ENCODE peak calls at places on chromosomes 6 and 20, in nine cellular contexts. J is stomach; E is A549; I is esophagus muscularis mucosa; W is left ventricle myocardium inferior; O is K562; S is CD8-positive, alpha-beta T cell; R is cardiac muscle cell; U is gastrocnemius medialis. Q is an unnamed sample.

GRCh38 chr6:157600807-157601206 is 219.8 kb downstream of the ZDHHC14 start:
- DNase-seq in J (no peak), E (no peak), I (no peak), W (no peak), O (no peak), S (no peak), R (no peak), U (no peak), Q (no peak)

GRCh38 chr20:8527998-8528397 is 395.9 kb downstream of the PLCB1 start:
- DNase-seq in J (no peak), E (no peak), I (no peak), W (no peak), O (no peak), S (no peak), R (peak), U (no peak), Q (no peak)

GRCh38 chr6:148593130-148593812 is 153.6 kb upstream of the UST start:
- DNase-seq in J (no peak), E (no peak), I (no peak), W (no peak), O (no peak), S (no peak), R (peak), U (no peak), Q (no peak)

GRCh38 chr20:8291873-8292272 is 159.8 kb downstream of the PLCB1 start:
- DNase-seq in J (no peak), E (no peak), I (no peak), W (no peak), O (no peak), S (no peak), R (peak), U (no peak), Q (no peak)

GRCh38 chr20:54267510-54268003 is 59.7 kb downstream of the PFDN4 start:
- DNase-seq in J (peak), E (no peak), I (no peak), W (no peak), O (no peak), S (no peak), R (peak), U (no peak), Q (no peak)

GRCh38 chr20:53176133-53176532 is 204.0 kb downstream of the TSHZ2 start:
- DNase-seq in J (no peak), E (no peak), I (peak), W (no peak), O (no peak), S (no peak), R (no peak), U (no peak), Q (no peak)

GRCh38 chr20:58930496-58930895 is 50.6 kb upstream of the NELFCD start:
- DNase-seq in J (no peak), E (no peak), I (peak), W (no peak), O (no peak), S (no peak), R (no peak), U (no peak), Q (no peak)

GRCh38 chr6:134821914-134822862 is 127.7 kb downstream of the ALDH8A1 start:
- DNase-seq in J (no peak), E (no peak), I (no peak), W (no peak), O (no peak), S (no peak), R (no peak), U (no peak), Q (no peak)

GRCh38 chr6:29763491-29764289 is 40.5 kb downstream of the HLA-F start:
- DNase-seq in J (no peak), E (no peak), I (no peak), W (no peak), O (no peak), S (no peak), R (peak), U (no peak), Q (no peak)

GRCh38 chr6:85372188-85372914 is 77.5 kb upstream of the NT5E start:
- DNase-seq in J (no peak), E (no peak), I (no peak), W (no peak), O (no peak), S (no peak), R (peak), U (no peak), Q (no peak)

GRCh38 chr6:57324538-57324937 is 7.1 kb downstream of the PRIM2 start:
- DNase-seq in J (no peak), E (no peak), I (no peak), W (no peak), O (no peak), S (no peak), R (no peak), U (no peak), Q (no peak)

GRCh38 chr20:36872857-36873256 is 3.1 kb upstream of the TLDC2 start:
- DNase-seq in J (peak), E (no peak), I (no peak), W (no peak), O (no peak), S (no peak), R (no peak), U (no peak), Q (no peak)

GRCh38 chr6:55108469-55109130 is 65.7 kb upstream of the HCRTR2 start:
- DNase-seq in J (no peak), E (no peak), I (no peak), W (no peak), O (no peak), S (no peak), R (no peak), U (no peak), Q (no peak)

GRCh38 chr6:137832110-137832509 is 34.9 kb upstream of the TNFAIP3 start:
- DNase-seq in J (no peak), E (peak), I (no peak), W (no peak), O (no peak), S (no peak), R (peak), U (no peak), Q (no peak)

GRCh38 chr6:37236921-37237320 is 20.7 kb upstream of the TBC1D22B start:
- DNase-seq in J (no peak), E (no peak), I (no peak), W (no peak), O (no peak), S (no peak), R (no peak), U (no peak), Q (no peak)

GRCh38 chr6:163086563-163086895 is 328.0 kb upstream of the QKI start:
- DNase-seq in J (no peak), E (no peak), I (no peak), W (no peak), O (no peak), S (no peak), R (peak), U (no peak), Q (no peak)

GRCh38 chr6:80457044-80457933 is 350.8 kb downstream of the BCKDHB start:
- DNase-seq in J (peak), E (no peak), I (no peak), W (peak), O (no peak), S (no peak), R (peak), U (peak), Q (peak)

GRCh38 chr20:23152308-23152892 is 66.3 kb upstream of the CD93 start:
- DNase-seq in J (peak), E (no peak), I (peak), W (peak), O (peak), S (no peak), R (peak), U (peak), Q (peak)

GRCh38 chr6:136344420-136344819 is 54.8 kb upstream of the BCLAF1 start:
- DNase-seq in J (no peak), E (no peak), I (no peak), W (no peak), O (no peak), S (no peak), R (peak), U (no peak), Q (no peak)

GRCh38 chr6:125041740-125042459 is 79.7 kb downstream of the RNF217 start:
- DNase-seq in J (no peak), E (no peak), I (no peak), W (no peak), O (no peak), S (no peak), R (no peak), U (no peak), Q (no peak)

GRCh38 chr6:64034840-64035656 is 399.4 kb downstream of the PHF3 start:
- DNase-seq in J (no peak), E (no peak), I (no peak), W (no peak), O (no peak), S (no peak), R (peak), U (no peak), Q (no peak)

GRCh38 chr20:46028110-46028509 is 905 bp upstream of the SLC12A5 start:
- DNase-seq in J (no peak), E (no peak), I (no peak), W (no peak), O (no peak), S (no peak), R (no peak), U (no peak), Q (no peak)

GRCh38 chr20:62267543-62267942 is 29.2 kb downstream of the OSBPL2 start:
- DNase-seq in J (no peak), E (no peak), I (no peak), W (peak), O (no peak), S (no peak), R (no peak), U (peak), Q (no peak)

GRCh38 chr6:150567360-150567759 is 32.3 kb upstream of the PLEKHG1 start:
- DNase-seq in J (no peak), E (no peak), I (no peak), W (no peak), O (no peak), S (no peak), R (no peak), U (no peak), Q (no peak)

GRCh38 chr6:134372603-134373281 is 54.8 kb upstream of the SGK1 start:
- DNase-seq in J (peak), E (peak), I (peak), W (peak), O (no peak), S (no peak), R (peak), U (no peak), Q (peak)

GRCh38 chr6:2448826-2449571 is 203.6 kb upstream of the GMDS start:
- DNase-seq in J (peak), E (peak), I (no peak), W (no peak), O (peak), S (no peak), R (peak), U (no peak), Q (peak)

GRCh38 chr6:88945596-88945995 is 17.8 kb downstream of the RNGTT start:
- DNase-seq in J (no peak), E (no peak), I (no peak), W (no peak), O (no peak), S (no peak), R (peak), U (no peak), Q (no peak)

GRCh38 chr6:107822154-107823046 is 1.7 kb downstream of the SCML4 start:
- DNase-seq in J (no peak), E (no peak), I (peak), W (no peak), O (no peak), S (peak), R (peak), U (no peak), Q (no peak)

GRCh38 chr20:54345817-54346216 is 129.6 kb upstream of the DOK5 start:
- DNase-seq in J (no peak), E (no peak), I (no peak), W (no peak), O (no peak), S (no peak), R (peak), U (no peak), Q (no peak)

GRCh38 chr20:50372770-50373088 is 137.5 kb upstream of the PTPN1 start:
- DNase-seq in J (no peak), E (peak), I (no peak), W (no peak), O (peak), S (no peak), R (no peak), U (no peak), Q (no peak)

DNA sequence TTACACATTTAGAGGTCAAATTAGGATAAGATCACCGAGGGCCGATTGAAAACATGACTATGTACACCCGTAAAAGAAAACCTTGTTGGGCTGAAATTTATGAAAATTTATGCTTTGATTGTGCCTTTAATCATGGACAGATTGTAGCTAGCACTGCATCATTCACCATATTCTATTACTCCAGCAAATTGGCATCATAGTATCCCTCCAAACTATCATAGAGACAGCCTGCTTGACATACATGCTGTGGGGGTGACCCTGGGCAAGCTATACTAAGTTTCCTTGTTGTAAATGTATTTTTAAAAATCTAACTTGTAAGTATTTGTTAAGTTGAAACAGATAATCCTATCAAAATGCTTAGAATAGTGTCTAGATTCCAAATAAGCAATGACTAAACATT is 102.7 kb downstream of the HFE start:
- DNase-seq in J (no peak), E (no peak), I (no peak), W (no peak), O (no peak), S (no peak), R (no peak), U (no peak), Q (no peak)
- H3K27ac ChIP-seq in J (no peak), E (peak), I (no peak), W (no peak), O (peak), S (no peak), R (peak), U (no peak), Q (no peak)

GRCh38 chr6:31271641-31272357 is at the start of gene HLA-C:
- DNase-seq in J (peak), E (peak), I (peak), W (peak), O (peak), S (peak), R (peak), U (peak), Q (peak)

GRCh38 chr6:31270788-31271640 is 878 bp downstream of the HLA-C start:
- DNase-seq in J (peak), E (no peak), I (no peak), W (peak), O (no peak), S (peak), R (peak), U (no peak), Q (peak)

GRCh38 chr6:31272856-31273626 is 1.1 kb upstream of the HLA-C start:
- DNase-seq in J (no peak), E (no peak), I (no peak), W (no peak), O (no peak), S (no peak), R (no peak), U (no peak), Q (no peak)

GRCh38 chr6:31267504-31268371 is 4.2 kb downstream of the HLA-C start:
- DNase-seq in J (no peak), E (no peak), I (no peak), W (no peak), O (no peak), S (no peak), R (no peak), U (no peak), Q (no peak)

GRCh38 chr6:31272431-31272830 is 539 bp upstream of the HLA-C start:
- DNase-seq in J (no peak), E (no peak), I (no peak), W (no peak), O (no peak), S (no peak), R (peak), U (no peak), Q (no peak)
- H3K4me3 ChIP-seq in J (peak), E (peak), I (peak), W (peak), O (peak), S (peak), R (peak), U (peak), Q (peak)

DNA sequence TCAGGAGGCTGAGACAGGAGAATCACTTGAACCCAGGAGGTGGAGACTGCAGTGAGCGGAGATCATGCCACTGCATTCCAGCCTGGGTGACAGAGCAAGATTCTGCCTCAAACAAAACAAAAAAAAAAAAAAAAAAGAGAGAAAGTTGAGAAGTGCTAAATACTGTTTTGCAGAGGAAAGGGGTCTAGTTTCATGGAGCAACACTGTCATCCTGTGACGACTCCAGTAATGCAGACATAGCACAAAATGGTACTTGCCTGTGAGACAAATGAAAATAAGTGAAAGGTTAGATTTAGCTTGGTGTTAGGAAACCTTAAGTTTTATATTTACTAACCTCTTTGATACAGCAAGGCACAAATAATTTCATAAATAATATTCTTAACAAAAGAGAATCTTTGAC is 29.7 kb downstream of the CEP162 start:
- DNase-seq in J (no peak), E (no peak), I (no peak), W (no peak), O (no peak), S (no peak), R (no peak), U (no peak), Q (no peak)
- TF ChIP-seq CTCF in J (no peak), E (no peak), I (no peak), W (no peak), O (peak), S (no peak), R (no peak), U (no peak), Q (no peak)

GRCh38 chr6:14863896-14864850 is 381.7 kb upstream of the JARID2 start:
- DNase-seq in J (no peak), E (no peak), I (no peak), W (no peak), O (peak), S (no peak), R (no peak), U (no peak), Q (no peak)
- H3K27ac ChIP-seq in J (no peak), E (no peak), I (no peak), W (peak), O (no peak), S (no peak), R (no peak), U (no peak), Q (no peak)

Q was measured in tibial artery.